ENCODE peak calls at places on chromosomes 1 and 21, in nine cellular contexts. One of them, this sample, is unnamed.

GRCh38 chr1:59061876-59062275 is 235.0 kb upstream of the FGGY start:
- DNase-seq in left cardiac atrium: peak; percentile 77
- DNase-seq in stimulated activated CD8-positive, alpha-beta memory T cell treated with anti-CD3 and anti-CD28 coated beads, Interleukin-4, amount 100 ng/mL, for 24 hours: no peak
- DNase-seq in NCI-H1105 treated with DMSO at 0.1 percent for 48 hours: no peak
- DNase-seq in BJ: peak; percentile 76
- DNase-seq in MCF 10A: peak; percentile 58
- DNase-seq in omental fat pad: no peak
- DNase-seq in NAMALWA: peak; percentile 15
- DNase-seq in retina: peak; percentile 35
- DNase-seq in this sample: no peak

GRCh38 chr1:62435231-62436038 is 1.4 kb upstream of the USP1 start:
- DNase-seq in MCF 10A: no peak
- DNase-seq in NCI-H1105 treated with DMSO at 0.1 percent for 48 hours: no peak
- DNase-seq in BJ: no peak
- DNase-seq in NAMALWA: no peak
- DNase-seq in omental fat pad: no peak
- DNase-seq in retina: no peak
- DNase-seq in stimulated activated CD8-positive, alpha-beta memory T cell treated with anti-CD3 and anti-CD28 coated beads, Interleukin-4, amount 100 ng/mL, for 24 hours: no peak
- DNase-seq in left cardiac atrium: peak; percentile 35
- DNase-seq in this sample: no peak

GRCh38 chr1:30847358-30847972 is 61.1 kb downstream of the SDC3 start:
- DNase-seq in NAMALWA: no peak
- DNase-seq in NCI-H1105 treated with DMSO at 0.1 percent for 48 hours: no peak
- DNase-seq in retina: peak; percentile 60
- DNase-seq in MCF 10A: no peak
- DNase-seq in BJ: no peak
- DNase-seq in left cardiac atrium: peak; percentile 92
- DNase-seq in stimulated activated CD8-positive, alpha-beta memory T cell treated with anti-CD3 and anti-CD28 coated beads, Interleukin-4, amount 100 ng/mL, for 24 hours: no peak
- DNase-seq in omental fat pad: no peak
- DNase-seq in this sample: no peak

GRCh38 chr1:238619652-238620051 is 728.9 kb upstream of the ZP4 start:
- DNase-seq in NCI-H1105 treated with DMSO at 0.1 percent for 48 hours: no peak
- DNase-seq in stimulated activated CD8-positive, alpha-beta memory T cell treated with anti-CD3 and anti-CD28 coated beads, Interleukin-4, amount 100 ng/mL, for 24 hours: no peak
- DNase-seq in omental fat pad: no peak
- DNase-seq in BJ: no peak
- DNase-seq in retina: no peak
- DNase-seq in MCF 10A: no peak
- DNase-seq in left cardiac atrium: no peak
- DNase-seq in NAMALWA: no peak
- DNase-seq in this sample: no peak

GRCh38 chr1:112887599-112888303 is 68.2 kb downstream of the SLC16A1 start:
- DNase-seq in omental fat pad: no peak
- DNase-seq in NAMALWA: no peak
- DNase-seq in MCF 10A: no peak
- DNase-seq in BJ: no peak
- DNase-seq in left cardiac atrium: no peak
- DNase-seq in retina: no peak
- DNase-seq in NCI-H1105 treated with DMSO at 0.1 percent for 48 hours: no peak
- DNase-seq in stimulated activated CD8-positive, alpha-beta memory T cell treated with anti-CD3 and anti-CD28 coated beads, Interleukin-4, amount 100 ng/mL, for 24 hours: no peak
- DNase-seq in this sample: no peak

GRCh38 chr21:45525153-45525909 is 16.9 kb downstream of the SLC19A1 start:
- DNase-seq in BJ: no peak
- DNase-seq in stimulated activated CD8-positive, alpha-beta memory T cell treated with anti-CD3 and anti-CD28 coated beads, Interleukin-4, amount 100 ng/mL, for 24 hours: no peak
- DNase-seq in left cardiac atrium: peak; percentile 61
- DNase-seq in MCF 10A: no peak
- DNase-seq in retina: no peak
- DNase-seq in omental fat pad: no peak
- DNase-seq in NAMALWA: no peak
- DNase-seq in NCI-H1105 treated with DMSO at 0.1 percent for 48 hours: no peak
- DNase-seq in this sample: no peak

GRCh38 chr21:32817206-32817605 is 45.7 kb upstream of the PAXBP1 start:
- DNase-seq in NCI-H1105 treated with DMSO at 0.1 percent for 48 hours: no peak
- DNase-seq in MCF 10A: no peak
- DNase-seq in omental fat pad: no peak
- DNase-seq in BJ: no peak
- DNase-seq in stimulated activated CD8-positive, alpha-beta memory T cell treated with anti-CD3 and anti-CD28 coated beads, Interleukin-4, amount 100 ng/mL, for 24 hours: no peak
- DNase-seq in left cardiac atrium: no peak
- DNase-seq in NAMALWA: no peak
- DNase-seq in retina: no peak
- DNase-seq in this sample: no peak

GRCh38 chr21:43884861-43885370 is 19.9 kb downstream of the AGPAT3 start:
- DNase-seq in NCI-H1105 treated with DMSO at 0.1 percent for 48 hours: no peak
- DNase-seq in omental fat pad: no peak
- DNase-seq in NAMALWA: no peak
- DNase-seq in left cardiac atrium: peak; percentile 39
- DNase-seq in stimulated activated CD8-positive, alpha-beta memory T cell treated with anti-CD3 and anti-CD28 coated beads, Interleukin-4, amount 100 ng/mL, for 24 hours: no peak
- DNase-seq in retina: peak; percentile 27
- DNase-seq in BJ: no peak
- DNase-seq in MCF 10A: no peak
- DNase-seq in this sample: no peak

GRCh38 chr1:212814989-212815388 is 23.3 kb downstream of the TATDN3 start:
- DNase-seq in NAMALWA: peak; percentile 23
- DNase-seq in MCF 10A: peak; percentile 57
- DNase-seq in retina: peak; percentile 20
- DNase-seq in BJ: no peak
- DNase-seq in omental fat pad: no peak
- DNase-seq in NCI-H1105 treated with DMSO at 0.1 percent for 48 hours: no peak
- DNase-seq in stimulated activated CD8-positive, alpha-beta memory T cell treated with anti-CD3 and anti-CD28 coated beads, Interleukin-4, amount 100 ng/mL, for 24 hours: no peak
- DNase-seq in left cardiac atrium: no peak
- DNase-seq in this sample: peak; percentile 64

GRCh38 chr1:32754282-32755097 is 51.9 kb upstream of the SYNC start:
- DNase-seq in MCF 10A: no peak
- DNase-seq in NAMALWA: peak; percentile 34
- DNase-seq in NCI-H1105 treated with DMSO at 0.1 percent for 48 hours: peak; percentile 43
- DNase-seq in omental fat pad: no peak
- DNase-seq in stimulated activated CD8-positive, alpha-beta memory T cell treated with anti-CD3 and anti-CD28 coated beads, Interleukin-4, amount 100 ng/mL, for 24 hours: peak; percentile 26
- DNase-seq in retina: peak; percentile 78
- DNase-seq in left cardiac atrium: no peak
- DNase-seq in BJ: no peak
- DNase-seq in this sample: peak; percentile 30

GRCh38 chr1:69263982-69264381 is 303.7 kb upstream of the LRRC7 start:
- DNase-seq in NCI-H1105 treated with DMSO at 0.1 percent for 48 hours: peak; percentile 100
- DNase-seq in omental fat pad: no peak
- DNase-seq in NAMALWA: no peak
- DNase-seq in BJ: no peak
- DNase-seq in retina: no peak
- DNase-seq in MCF 10A: peak; percentile 5
- DNase-seq in left cardiac atrium: no peak
- DNase-seq in stimulated activated CD8-positive, alpha-beta memory T cell treated with anti-CD3 and anti-CD28 coated beads, Interleukin-4, amount 100 ng/mL, for 24 hours: no peak
- DNase-seq in this sample: peak; percentile 98

GRCh38 chr1:38347446-38348175 is 301.0 kb upstream of the POU3F1 start:
- DNase-seq in MCF 10A: no peak
- DNase-seq in stimulated activated CD8-positive, alpha-beta memory T cell treated with anti-CD3 and anti-CD28 coated beads, Interleukin-4, amount 100 ng/mL, for 24 hours: no peak
- DNase-seq in NCI-H1105 treated with DMSO at 0.1 percent for 48 hours: no peak
- DNase-seq in retina: no peak
- DNase-seq in NAMALWA: no peak
- DNase-seq in left cardiac atrium: no peak
- DNase-seq in omental fat pad: no peak
- DNase-seq in BJ: no peak
- DNase-seq in this sample: no peak

GRCh38 chr1:196180847-196181593 is 427.2 kb downstream of the KCNT2 start:
- DNase-seq in omental fat pad: no peak
- DNase-seq in BJ: peak; percentile 86
- DNase-seq in NAMALWA: no peak
- DNase-seq in left cardiac atrium: no peak
- DNase-seq in stimulated activated CD8-positive, alpha-beta memory T cell treated with anti-CD3 and anti-CD28 coated beads, Interleukin-4, amount 100 ng/mL, for 24 hours: no peak
- DNase-seq in MCF 10A: peak; percentile 98
- DNase-seq in retina: no peak
- DNase-seq in NCI-H1105 treated with DMSO at 0.1 percent for 48 hours: no peak
- DNase-seq in this sample: no peak

GRCh38 chr1:3632298-3632697 is 7.5 kb downstream of the TPRG1L start:
- DNase-seq in omental fat pad: no peak
- DNase-seq in NAMALWA: no peak
- DNase-seq in NCI-H1105 treated with DMSO at 0.1 percent for 48 hours: no peak
- DNase-seq in left cardiac atrium: no peak
- DNase-seq in stimulated activated CD8-positive, alpha-beta memory T cell treated with anti-CD3 and anti-CD28 coated beads, Interleukin-4, amount 100 ng/mL, for 24 hours: no peak
- DNase-seq in MCF 10A: no peak
- DNase-seq in retina: no peak
- DNase-seq in BJ: no peak
- DNase-seq in this sample: no peak

GRCh38 chr21:43662286-43662685 is 2.9 kb downstream of the RRP1B start:
- DNase-seq in omental fat pad: no peak
- DNase-seq in MCF 10A: no peak
- DNase-seq in NAMALWA: no peak
- DNase-seq in BJ: no peak
- DNase-seq in left cardiac atrium: no peak
- DNase-seq in stimulated activated CD8-positive, alpha-beta memory T cell treated with anti-CD3 and anti-CD28 coated beads, Interleukin-4, amount 100 ng/mL, for 24 hours: no peak
- DNase-seq in NCI-H1105 treated with DMSO at 0.1 percent for 48 hours: no peak
- DNase-seq in retina: no peak
- DNase-seq in this sample: no peak

GRCh38 chr1:203627819-203628184 is 1.2 kb downstream of the ATP2B4 start:
- DNase-seq in MCF 10A: peak; percentile 70
- DNase-seq in retina: no peak
- DNase-seq in stimulated activated CD8-positive, alpha-beta memory T cell treated with anti-CD3 and anti-CD28 coated beads, Interleukin-4, amount 100 ng/mL, for 24 hours: no peak
- DNase-seq in BJ: no peak
- DNase-seq in NAMALWA: no peak
- DNase-seq in omental fat pad: no peak
- DNase-seq in left cardiac atrium: peak; percentile 39
- DNase-seq in NCI-H1105 treated with DMSO at 0.1 percent for 48 hours: no peak
- DNase-seq in this sample: no peak

GRCh38 chr21:36171741-36172331 is 15.2 kb downstream of the DOP1B start:
- DNase-seq in MCF 10A: no peak
- DNase-seq in omental fat pad: no peak
- DNase-seq in NAMALWA: no peak
- DNase-seq in left cardiac atrium: peak; percentile 36
- DNase-seq in retina: no peak
- DNase-seq in BJ: no peak
- DNase-seq in stimulated activated CD8-positive, alpha-beta memory T cell treated with anti-CD3 and anti-CD28 coated beads, Interleukin-4, amount 100 ng/mL, for 24 hours: no peak
- DNase-seq in NCI-H1105 treated with DMSO at 0.1 percent for 48 hours: no peak
- DNase-seq in this sample: no peak

GRCh38 chr1:74412244-74412643 is 100.2 kb downstream of the LRRC53 start:
- DNase-seq in NAMALWA: no peak
- DNase-seq in retina: no peak
- DNase-seq in stimulated activated CD8-positive, alpha-beta memory T cell treated with anti-CD3 and anti-CD28 coated beads, Interleukin-4, amount 100 ng/mL, for 24 hours: no peak
- DNase-seq in BJ: no peak
- DNase-seq in left cardiac atrium: no peak
- DNase-seq in MCF 10A: no peak
- DNase-seq in omental fat pad: no peak
- DNase-seq in NCI-H1105 treated with DMSO at 0.1 percent for 48 hours: no peak
- DNase-seq in this sample: no peak

GRCh38 chr1:36351222-36351977 is 28.0 kb upstream of the EVA1B start:
- DNase-seq in NCI-H1105 treated with DMSO at 0.1 percent for 48 hours: no peak
- DNase-seq in left cardiac atrium: no peak
- DNase-seq in NAMALWA: no peak
- DNase-seq in BJ: peak; percentile 77
- DNase-seq in MCF 10A: peak; percentile 65
- DNase-seq in stimulated activated CD8-positive, alpha-beta memory T cell treated with anti-CD3 and anti-CD28 coated beads, Interleukin-4, amount 100 ng/mL, for 24 hours: no peak
- DNase-seq in omental fat pad: no peak
- DNase-seq in retina: peak; percentile 83
- DNase-seq in this sample: no peak

GRCh38 chr1:3984586-3984985 is 84.5 kb upstream of the C1orf174 start:
- DNase-seq in NCI-H1105 treated with DMSO at 0.1 percent for 48 hours: no peak
- DNase-seq in MCF 10A: no peak
- DNase-seq in left cardiac atrium: no peak
- DNase-seq in retina: no peak
- DNase-seq in stimulated activated CD8-positive, alpha-beta memory T cell treated with anti-CD3 and anti-CD28 coated beads, Interleukin-4, amount 100 ng/mL, for 24 hours: no peak
- DNase-seq in NAMALWA: no peak
- DNase-seq in BJ: no peak
- DNase-seq in omental fat pad: no peak
- DNase-seq in this sample: no peak

GRCh38 chr1:47438321-47439150 is 692 bp downstream of the FOXD2 start:
- DNase-seq in omental fat pad: no peak
- DNase-seq in MCF 10A: no peak
- DNase-seq in BJ: no peak
- DNase-seq in NAMALWA: no peak
- DNase-seq in left cardiac atrium: no peak
- DNase-seq in stimulated activated CD8-positive, alpha-beta memory T cell treated with anti-CD3 and anti-CD28 coated beads, Interleukin-4, amount 100 ng/mL, for 24 hours: no peak
- DNase-seq in NCI-H1105 treated with DMSO at 0.1 percent for 48 hours: no peak
- DNase-seq in retina: peak; percentile 65
- DNase-seq in this sample: no peak

GRCh38 chr21:26169611-26170470 is 729 bp downstream of the APP start:
- DNase-seq in MCF 10A: peak; percentile 80
- DNase-seq in NAMALWA: peak; percentile 45
- DNase-seq in left cardiac atrium: peak; percentile 69
- DNase-seq in BJ: no peak
- DNase-seq in retina: peak; percentile 92
- DNase-seq in stimulated activated CD8-positive, alpha-beta memory T cell treated with anti-CD3 and anti-CD28 coated beads, Interleukin-4, amount 100 ng/mL, for 24 hours: peak; percentile 24
- DNase-seq in NCI-H1105 treated with DMSO at 0.1 percent for 48 hours: peak; percentile 71
- DNase-seq in omental fat pad: no peak
- DNase-seq in this sample: peak; percentile 40

GRCh38 chr1:43256675-43257570 is 12.9 kb upstream of the TMEM125 start:
- DNase-seq in left cardiac atrium: no peak
- DNase-seq in stimulated activated CD8-positive, alpha-beta memory T cell treated with anti-CD3 and anti-CD28 coated beads, Interleukin-4, amount 100 ng/mL, for 24 hours: no peak
- DNase-seq in MCF 10A: peak; percentile 29
- DNase-seq in NAMALWA: no peak
- DNase-seq in NCI-H1105 treated with DMSO at 0.1 percent for 48 hours: no peak
- DNase-seq in retina: no peak
- DNase-seq in omental fat pad: no peak
- DNase-seq in BJ: no peak
- DNase-seq in this sample: no peak

GRCh38 chr1:156417700-156418015 is 48.6 kb downstream of the RHBG start:
- DNase-seq in MCF 10A: no peak
- DNase-seq in stimulated activated CD8-positive, alpha-beta memory T cell treated with anti-CD3 and anti-CD28 coated beads, Interleukin-4, amount 100 ng/mL, for 24 hours: no peak
- DNase-seq in BJ: no peak
- DNase-seq in NCI-H1105 treated with DMSO at 0.1 percent for 48 hours: no peak
- DNase-seq in omental fat pad: no peak
- DNase-seq in left cardiac atrium: no peak
- DNase-seq in retina: no peak
- DNase-seq in NAMALWA: no peak
- DNase-seq in this sample: no peak

GRCh38 chr1:11907275-11908138 is 18.7 kb downstream of the KIAA2013 start:
- DNase-seq in BJ: peak; percentile 74
- DNase-seq in omental fat pad: peak; percentile 84
- DNase-seq in left cardiac atrium: peak; percentile 91
- DNase-seq in MCF 10A: peak; percentile 94
- DNase-seq in stimulated activated CD8-positive, alpha-beta memory T cell treated with anti-CD3 and anti-CD28 coated beads, Interleukin-4, amount 100 ng/mL, for 24 hours: peak; percentile 88
- DNase-seq in NAMALWA: peak; percentile 99
- DNase-seq in retina: peak; percentile 96
- DNase-seq in NCI-H1105 treated with DMSO at 0.1 percent for 48 hours: peak; percentile 95
- DNase-seq in this sample: peak; percentile 82

GRCh38 chr1:89302697-89303332 is 30.2 kb upstream of the GBP5 start:
- DNase-seq in NAMALWA: no peak
- DNase-seq in omental fat pad: no peak
- DNase-seq in MCF 10A: no peak
- DNase-seq in left cardiac atrium: no peak
- DNase-seq in BJ: no peak
- DNase-seq in NCI-H1105 treated with DMSO at 0.1 percent for 48 hours: no peak
- DNase-seq in stimulated activated CD8-positive, alpha-beta memory T cell treated with anti-CD3 and anti-CD28 coated beads, Interleukin-4, amount 100 ng/mL, for 24 hours: no peak
- DNase-seq in retina: no peak
- DNase-seq in this sample: no peak

GRCh38 chr21:32977216-32977615 is 48.5 kb upstream of the OLIG2 start:
- DNase-seq in left cardiac atrium: no peak
- DNase-seq in retina: peak; percentile 35
- DNase-seq in omental fat pad: no peak
- DNase-seq in stimulated activated CD8-positive, alpha-beta memory T cell treated with anti-CD3 and anti-CD28 coated beads, Interleukin-4, amount 100 ng/mL, for 24 hours: no peak
- DNase-seq in NCI-H1105 treated with DMSO at 0.1 percent for 48 hours: no peak
- DNase-seq in MCF 10A: no peak
- DNase-seq in NAMALWA: no peak
- DNase-seq in BJ: no peak
- DNase-seq in this sample: no peak

GRCh38 chr21:31447477-31447876 is 103.4 kb upstream of the TIAM1 start:
- DNase-seq in MCF 10A: peak; percentile 3
- DNase-seq in stimulated activated CD8-positive, alpha-beta memory T cell treated with anti-CD3 and anti-CD28 coated beads, Interleukin-4, amount 100 ng/mL, for 24 hours: no peak
- DNase-seq in retina: no peak
- DNase-seq in omental fat pad: no peak
- DNase-seq in NAMALWA: no peak
- DNase-seq in NCI-H1105 treated with DMSO at 0.1 percent for 48 hours: no peak
- DNase-seq in BJ: no peak
- DNase-seq in left cardiac atrium: no peak
- DNase-seq in this sample: no peak

GRCh38 chr1:95095833-95096217 is 21.3 kb upstream of the TLCD4 start:
- DNase-seq in retina: no peak
- DNase-seq in MCF 10A: peak; percentile 28
- DNase-seq in BJ: no peak
- DNase-seq in omental fat pad: no peak
- DNase-seq in NCI-H1105 treated with DMSO at 0.1 percent for 48 hours: no peak
- DNase-seq in stimulated activated CD8-positive, alpha-beta memory T cell treated with anti-CD3 and anti-CD28 coated beads, Interleukin-4, amount 100 ng/mL, for 24 hours: no peak
- DNase-seq in left cardiac atrium: no peak
- DNase-seq in NAMALWA: peak; percentile 53
- DNase-seq in this sample: no peak

GRCh38 chr1:244065063-244065788 is 14.1 kb downstream of the ZBTB18 start:
- DNase-seq in stimulated activated CD8-positive, alpha-beta memory T cell treated with anti-CD3 and anti-CD28 coated beads, Interleukin-4, amount 100 ng/mL, for 24 hours: no peak
- DNase-seq in MCF 10A: no peak
- DNase-seq in retina: no peak
- DNase-seq in left cardiac atrium: no peak
- DNase-seq in omental fat pad: no peak
- DNase-seq in BJ: no peak
- DNase-seq in NCI-H1105 treated with DMSO at 0.1 percent for 48 hours: no peak
- DNase-seq in NAMALWA: no peak
- DNase-seq in this sample: no peak

GRCh38 chr1:154326546-154327465 is 1.5 kb downstream of the ATP8B2 start:
- DNase-seq in MCF 10A: peak; percentile 47
- DNase-seq in NCI-H1105 treated with DMSO at 0.1 percent for 48 hours: no peak
- DNase-seq in retina: no peak
- DNase-seq in omental fat pad: peak; percentile 39
- DNase-seq in BJ: peak; percentile 49
- DNase-seq in stimulated activated CD8-positive, alpha-beta memory T cell treated with anti-CD3 and anti-CD28 coated beads, Interleukin-4, amount 100 ng/mL, for 24 hours: no peak
- DNase-seq in left cardiac atrium: peak; percentile 77
- DNase-seq in NAMALWA: peak; percentile 35
- DNase-seq in this sample: no peak

This sample was measured in NCI-H748 treated with DMSO at 0.1 percent for 48 hours.